ENCODE peak calls at places on chromosomes 7 and 10, in six cellular contexts. L, B, K, N, I and C are unnamed samples.

GRCh38 chr7:105112440-105113418 is 98.7 kb downstream of the KMT2E start:
- DNase-seq in L (no peak), B (no peak), K (no peak), N (no peak), I (peak; percentile 67), C (no peak)

GRCh38 chr7:23055582-23056178 is 41.8 kb upstream of the HYCC1 start:
- DNase-seq in L (peak; percentile 60), B (peak; percentile 17), K (no peak), N (peak; percentile 47), I (peak; percentile 31), C (no peak)

GRCh38 chr10:12214763-12215218 is 18.8 kb downstream of the CDC123 start:
- DNase-seq in L (peak; percentile 47), B (no peak), K (no peak), N (peak; percentile 19), I (no peak), C (no peak)

GRCh38 chr10:20040012-20040411 is 223.8 kb downstream of the PLXDC2 start:
- DNase-seq in L (peak; percentile 19), B (no peak), K (no peak), N (no peak), I (no peak), C (no peak)

GRCh38 chr7:74174606-74175082 is 488 bp downstream of the EIF4H start:
- DNase-seq in L (peak; percentile 75), B (peak; percentile 35), K (peak; percentile 32), N (peak; percentile 48), I (peak; percentile 31), C (no peak)

GRCh38 chr10:119423510-119423874 is 119.0 kb downstream of the RGS10 start:
- DNase-seq in L (no peak), B (no peak), K (no peak), N (no peak), I (no peak), C (no peak)

GRCh38 chr7:103106336-103107070 is 31.6 kb downstream of the ARMC10 start:
- DNase-seq in L (peak; percentile 30), B (no peak), K (no peak), N (no peak), I (no peak), C (no peak)

GRCh38 chr7:17557305-17557704 is 258.9 kb downstream of the AHR start:
- DNase-seq in L (peak; percentile 87), B (no peak), K (no peak), N (no peak), I (no peak), C (no peak)

GRCh38 chr10:7303067-7303629 is 107.7 kb downstream of the SFMBT2 start:
- DNase-seq in L (no peak), B (no peak), K (no peak), N (no peak), I (no peak), C (no peak)